ENCODE peak calls at places on chromosome 10, in five cellular contexts. K is cardiac muscle cell; U is foreskin fibroblast; Y is hepatocyte; L is CD8-positive, alpha-beta T cell. B is an unnamed sample.

GRCh38 chr10:86727992-86728559 is 28.3 kb upstream of the BMPR1A start:
- DNase-seq in K (no peak), U (no peak), Y (peak), L (no peak), B (no peak)

GRCh38 chr10:24826022-24826421 is 102.3 kb upstream of the ARHGAP21 start:
- DNase-seq in K (peak), U (peak), Y (peak), L (no peak), B (no peak)

GRCh38 chr10:9786576-9786975 is 1231.1 kb upstream of the CELF2 start:
- DNase-seq in K (peak), U (peak), Y (no peak), L (no peak), B (no peak)

GRCh38 chr10:115849197-115849596 is 423.8 kb downstream of the GFRA1 start:
- DNase-seq in K (no peak), U (no peak), Y (no peak), L (no peak), B (no peak)

GRCh38 chr10:341081-341740 is 206.0 kb downstream of the ZMYND11 start:
- DNase-seq in K (no peak), U (no peak), Y (no peak), L (no peak), B (no peak)

GRCh38 chr10:72744566-72744965 is 52.6 kb downstream of the MCU start:
- DNase-seq in K (no peak), U (no peak), Y (no peak), L (no peak), B (no peak)

GRCh38 chr10:71246591-71247143 is 34.3 kb downstream of the UNC5B start:
- DNase-seq in K (no peak), U (no peak), Y (peak), L (no peak), B (no peak)

GRCh38 chr10:90579602-90580242 is 278.1 kb downstream of the HTR7 start:
- DNase-seq in K (peak), U (peak), Y (peak), L (no peak), B (no peak)

GRCh38 chr10:119416855-119417254 is 125.7 kb downstream of the RGS10 start:
- DNase-seq in K (peak), U (peak), Y (peak), L (peak), B (peak)

GRCh38 chr10:103479135-103479534 is at the start of gene CALHM3:
- DNase-seq in K (no peak), U (peak), Y (no peak), L (no peak), B (no peak)

GRCh38 chr10:33307835-33308234 is 26.6 kb downstream of the NRP1 start:
- DNase-seq in K (no peak), U (no peak), Y (no peak), L (no peak), B (no peak)

GRCh38 chr10:131085586-131085860 is 226.0 kb downstream of the TCERG1L start:
- DNase-seq in K (no peak), U (no peak), Y (no peak), L (no peak), B (no peak)

GRCh38 chr10:125163803-125164202 is 3.4 kb upstream of the CTBP2 start:
- DNase-seq in K (no peak), U (no peak), Y (no peak), L (no peak), B (no peak)

GRCh38 chr10:50360486-50360885 is 109.2 kb upstream of the ASAH2 start:
- DNase-seq in K (peak), U (peak), Y (no peak), L (no peak), B (no peak)

GRCh38 chr10:44976352-44977198 is 2.0 kb downstream of the DEPP1 start:
- DNase-seq in K (peak), U (no peak), Y (no peak), L (no peak), B (no peak)

GRCh38 chr10:86586516-86586915 is 64.9 kb upstream of the WAPL start:
- DNase-seq in K (no peak), U (no peak), Y (no peak), L (no peak), B (no peak)

GRCh38 chr10:112115781-112116385 is 67.7 kb downstream of the GPAM start:
- DNase-seq in K (peak), U (peak), Y (peak), L (peak), B (no peak)

DNA sequence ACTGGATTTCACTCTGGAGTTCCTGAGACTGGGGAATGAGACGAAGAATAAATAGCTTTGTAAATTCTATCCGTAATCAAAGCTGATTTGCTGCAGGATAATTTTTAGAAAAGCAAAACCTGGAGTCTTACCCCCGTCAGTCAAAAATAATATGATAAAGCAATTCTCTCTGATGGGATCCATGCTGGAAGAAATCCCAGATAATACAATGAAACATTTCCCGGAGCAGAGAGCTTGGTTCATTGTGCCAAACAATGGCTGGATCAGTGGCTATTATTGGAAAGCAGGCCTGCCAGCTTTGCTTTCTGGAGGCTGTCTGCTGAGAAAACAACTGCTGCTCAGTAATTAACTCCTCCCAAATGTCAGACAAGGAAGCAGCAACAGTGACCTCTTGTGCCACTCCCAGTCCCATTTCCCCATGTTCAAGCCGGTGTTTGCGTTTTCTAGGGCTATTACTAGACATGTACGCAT is 609.4 kb upstream of the PCDH15 start:
- DNase-seq in K (peak), U (no peak), Y (peak), L (no peak), B (no peak)
- TF ChIP-seq CTCF in K (no peak), U (peak), Y (peak), L (no peak), B (no peak)

GRCh38 chr10:13118784-13119133 is 18.8 kb downstream of the OPTN start:
- DNase-seq in K (no peak), U (no peak), Y (no peak), L (no peak), B (no peak)
- TF ChIP-seq CTCF in K (no peak), U (no peak), Y (no peak), L (no peak), B (no peak)

GRCh38 chr10:30027057-30028005 is 32.1 kb downstream of the JCAD start:
- DNase-seq in K (no peak), U (no peak), Y (no peak), L (peak), B (peak)
- TF ChIP-seq CTCF in K (no peak), U (no peak), Y (no peak), L (peak), B (peak)

GRCh38 chr10:97018251-97019212 is 167.2 kb downstream of the SLIT1 start:
- DNase-seq in K (no peak), U (no peak), Y (no peak), L (no peak), B (no peak)

GRCh38 chr10:97019213-97019844 is 166.4 kb downstream of the SLIT1 start:
- DNase-seq in K (no peak), U (no peak), Y (no peak), L (no peak), B (no peak)

GRCh38 chr10:97015199-97015693 is 170.5 kb downstream of the SLIT1 start:
- DNase-seq in K (no peak), U (no peak), Y (no peak), L (no peak), B (no peak)

GRCh38 chr10:97016728-97017473 is 168.9 kb downstream of the SLIT1 start:
- DNase-seq in K (no peak), U (no peak), Y (no peak), L (no peak), B (no peak)

DNA sequence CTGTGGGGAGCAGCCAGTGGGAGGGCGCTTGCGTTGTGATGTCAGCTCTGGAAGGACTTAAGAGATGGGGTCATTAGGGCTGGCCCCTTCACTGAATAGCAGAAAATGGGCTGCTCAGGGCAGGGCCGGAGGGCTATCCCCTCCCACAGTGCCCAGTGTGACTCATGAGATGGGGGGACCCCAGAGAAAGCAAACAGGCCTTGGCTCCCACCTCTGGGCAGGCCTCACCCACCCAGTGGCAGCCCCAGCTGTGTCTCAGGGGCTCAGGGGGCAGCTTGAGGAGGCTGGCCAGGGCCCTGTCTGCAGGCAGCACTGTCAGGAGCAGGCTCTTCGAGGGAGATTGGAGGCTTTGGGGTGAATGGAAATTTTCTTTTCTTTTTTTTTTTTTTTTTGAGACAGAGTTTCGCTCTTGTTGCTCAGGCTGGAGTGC is 168.3 kb downstream of the SLIT1 start:
- DNase-seq in K (no peak), U (no peak), Y (no peak), L (no peak), B (no peak)
- TF ChIP-seq CTCF in K (no peak), U (no peak), Y (no peak), L (no peak), B (no peak)

GRCh38 chr10:80168679-80169380 is 36.3 kb downstream of the PLAC9 start:
- DNase-seq in K (no peak), U (no peak), Y (no peak), L (no peak), B (no peak)
- TF ChIP-seq CTCF in K (peak), U (peak), Y (no peak), L (no peak), B (peak)

GRCh38 chr10:13857465-13857864 is 270.7 kb downstream of the PRPF18 start:
- DNase-seq in K (no peak), U (no peak), Y (no peak), L (no peak), B (no peak)
- TF ChIP-seq CTCF in K (no peak), U (no peak), Y (no peak), L (no peak), B (no peak)

GRCh38 chr10:30782543-30783461 is 153.2 kb upstream of the LYZL2 start:
- DNase-seq in K (peak), U (peak), Y (no peak), L (no peak), B (no peak)
- TF ChIP-seq CTCF in K (no peak), U (no peak), Y (no peak), L (no peak), B (no peak)

DNA sequence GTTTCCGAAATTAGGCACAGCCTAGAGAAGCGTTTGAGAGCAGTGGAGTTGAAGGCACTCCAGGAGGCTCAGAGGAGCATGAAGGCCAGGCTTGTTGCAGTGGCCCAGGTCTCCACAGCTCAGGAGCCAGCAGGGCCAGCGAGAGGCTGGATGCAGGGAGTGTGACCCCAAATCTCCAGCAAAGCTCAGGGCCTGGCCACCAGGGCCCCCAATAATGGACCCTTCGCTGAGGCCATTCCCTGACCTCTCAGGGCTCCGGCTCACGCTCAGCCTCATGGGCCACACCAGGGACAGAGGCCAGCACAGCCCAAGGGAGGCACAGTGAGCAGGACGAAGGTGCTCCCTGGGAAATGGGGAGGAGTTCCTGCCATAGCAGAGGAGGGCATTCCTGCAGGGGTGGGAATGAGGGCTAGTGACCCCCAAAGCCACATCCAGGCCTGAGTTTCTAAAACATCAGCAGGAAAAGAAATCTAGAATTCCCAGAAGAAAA is 47.5 kb downstream of the EBF3 start:
- DNase-seq in K (no peak), U (no peak), Y (no peak), L (no peak), B (no peak)
- TF ChIP-seq CTCF in K (no peak), U (no peak), Y (no peak), L (no peak), B (no peak)

B was measured in GM12864.